ENCODE peak calls at places on chromosomes 12 and 14, in seven cellular contexts. L, O, K, Y, F, X and R are unnamed samples.

GRCh38 chr14:61889914-61890351 is 127.7 kb downstream of the SNAPC1 start:
- DNase-seq in X (no peak), O (no peak), Y (no peak), K (peak), L (no peak), F (peak), R (no peak)

GRCh38 chr12:63918788-63919300 is 74.3 kb downstream of the SRGAP1 start:
- DNase-seq in F (no peak), O (no peak), X (peak), Y (no peak), L (peak), K (no peak), R (no peak)

GRCh38 chr14:61380984-61381383 is 59.6 kb downstream of the PRKCH start:
- DNase-seq in O (no peak), Y (peak), F (no peak), K (no peak), L (no peak), X (no peak), R (no peak)

GRCh38 chr12:80556566-80556965 is 112.5 kb downstream of the PTPRQ start:
- DNase-seq in X (no peak), L (no peak), K (no peak), O (no peak), Y (no peak), F (no peak), R (no peak)

GRCh38 chr14:32383337-32384009 is 54.4 kb downstream of the AKAP6 start:
- DNase-seq in L (no peak), F (no peak), X (no peak), Y (no peak), K (no peak), O (no peak), R (no peak)

GRCh38 chr14:69891422-69891821 is 12.2 kb downstream of the SMOC1 start:
- DNase-seq in O (no peak), X (no peak), Y (peak), L (no peak), F (no peak), K (no peak), R (no peak)

GRCh38 chr14:32508281-32508680 is 179.2 kb downstream of the AKAP6 start:
- DNase-seq in K (no peak), Y (no peak), L (no peak), F (no peak), O (no peak), X (no peak), R (no peak)

GRCh38 chr12:49331360-49332222 is 5.4 kb downstream of the C1QL4 start:
- DNase-seq in L (no peak), Y (peak), F (no peak), X (peak), K (no peak), O (peak), R (peak)

GRCh38 chr14:101496779-101497420 is 64.4 kb upstream of the DIO3 start:
- DNase-seq in K (no peak), O (no peak), L (no peak), Y (peak), F (no peak), X (no peak), R (peak)

GRCh38 chr12:53931844-53932581 is 6.6 kb upstream of the HOXC13 start:
- DNase-seq in O (no peak), Y (no peak), X (no peak), F (no peak), K (no peak), L (no peak), R (no peak)

GRCh38 chr14:74255281-74255680 is 16.0 kb downstream of the VSX2 start:
- DNase-seq in F (no peak), O (no peak), X (no peak), L (no peak), K (no peak), Y (no peak), R (no peak)

GRCh38 chr12:124026755-124027745 is 54.0 kb downstream of the ZNF664 start:
- DNase-seq in Y (no peak), X (no peak), L (no peak), K (no peak), O (no peak), F (no peak), R (no peak)

GRCh38 chr12:106953352-106954260 is 2.1 kb upstream of the TMEM263 start:
- DNase-seq in X (no peak), F (no peak), K (no peak), Y (no peak), O (no peak), L (no peak), R (no peak)
- H3K4me3 ChIP-seq in X (no peak), F (no peak), K (peak), Y (no peak), O (no peak), L (no peak), R (no peak)

GRCh38 chr12:12835378-12836145 is 22.4 kb downstream of the DDX47 start:
- DNase-seq in L (peak), F (no peak), O (no peak), X (no peak), Y (peak), K (no peak), R (no peak)
- H3K4me3 ChIP-seq in L (peak), F (no peak), O (no peak), X (no peak), Y (no peak), K (no peak), R (no peak)

GRCh38 chr14:54686219-54686870 is 119.4 kb downstream of the SAMD4A start:
- DNase-seq in L (no peak), K (no peak), Y (no peak), F (no peak), X (peak), O (peak), R (peak)
- H3K4me3 ChIP-seq in L (no peak), K (no peak), Y (no peak), F (no peak), X (no peak), O (peak), R (peak)

GRCh38 chr12:6337958-6338406 is 3.9 kb downstream of the TNFRSF1A start:
- DNase-seq in F (no peak), K (no peak), L (no peak), Y (peak), X (no peak), O (no peak), R (no peak)
- H3K4me3 ChIP-seq in F (peak), K (peak), L (peak), Y (no peak), X (peak), O (peak), R (peak)

DNA sequence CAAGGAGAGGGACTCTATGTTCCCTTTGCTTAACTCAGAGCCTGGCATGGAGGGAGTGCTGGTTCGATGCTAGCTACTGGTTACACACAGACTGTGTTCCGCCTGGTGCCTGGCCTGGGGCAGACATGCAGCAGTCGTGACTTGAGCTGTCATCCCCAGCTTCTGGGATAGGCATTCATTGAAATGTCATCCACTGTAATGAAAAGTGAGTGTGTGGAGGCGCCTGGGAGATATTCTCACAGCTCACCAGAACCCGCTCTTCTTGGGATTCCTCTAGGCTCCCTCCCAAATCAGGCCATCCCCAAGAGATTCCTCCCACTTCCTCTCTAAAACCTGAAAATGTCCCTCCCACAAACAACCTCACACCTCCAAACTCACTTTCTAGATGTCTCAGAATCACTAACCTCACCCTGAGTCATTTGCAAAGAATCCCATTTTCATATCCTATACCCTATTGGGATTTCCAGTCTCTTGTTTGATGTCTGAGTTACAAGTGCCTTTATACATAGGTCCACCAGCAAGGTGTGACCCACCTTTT is 82.8 kb downstream of the CRACR2A start:
- DNase-seq in K (no peak), Y (no peak), F (no peak), X (no peak), L (peak), O (no peak), R (no peak)
- H3K4me3 ChIP-seq in K (no peak), Y (no peak), F (no peak), X (no peak), L (no peak), O (no peak), R (no peak)

GRCh38 chr12:97985834-97986233 is 523.2 kb downstream of the RMST start:
- DNase-seq in Y (no peak), F (no peak), K (no peak), O (no peak), X (no peak), L (no peak), R (no peak)
- H3K4me3 ChIP-seq in Y (no peak), F (no peak), K (no peak), O (no peak), X (no peak), L (no peak), R (no peak)